ENCODE peak calls at places on chromosome 12, in nine cellular contexts. One of them, this sample, is unnamed.

GRCh38 chr12:131363416-131363815 is 347.5 kb upstream of the SFSWAP start:
- DNase-seq in H1: no peak
- DNase-seq in dorsolateral prefrontal cortex: no peak
- DNase-seq in IMR-90: no peak
- DNase-seq in esophagus muscularis mucosa: no peak
- DNase-seq in HCT116: no peak
- DNase-seq in psoas muscle: no peak
- DNase-seq in fibroblast of lung: no peak
- DNase-seq in PC-3: no peak
- DNase-seq in this sample: no peak

GRCh38 chr12:122085571-122085970 is 7.0 kb downstream of the MLXIP start:
- DNase-seq in PC-3: no peak
- DNase-seq in psoas muscle: no peak
- DNase-seq in fibroblast of lung: no peak
- DNase-seq in IMR-90: no peak
- DNase-seq in HCT116: no peak
- DNase-seq in dorsolateral prefrontal cortex: no peak
- DNase-seq in H1: no peak
- DNase-seq in esophagus muscularis mucosa: no peak
- DNase-seq in this sample: no peak

GRCh38 chr12:19575307-19576243 is 136.3 kb downstream of the AEBP2 start:
- DNase-seq in PC-3: peak; percentile 55
- DNase-seq in psoas muscle: no peak
- DNase-seq in HCT116: peak; percentile 18
- DNase-seq in IMR-90: peak; percentile 74
- DNase-seq in dorsolateral prefrontal cortex: no peak
- DNase-seq in esophagus muscularis mucosa: no peak
- DNase-seq in fibroblast of lung: peak; percentile 60
- DNase-seq in H1: no peak
- DNase-seq in this sample: peak; percentile 5

GRCh38 chr12:4645023-4645422 is 3.8 kb downstream of the AKAP3 start:
- DNase-seq in fibroblast of lung: no peak
- DNase-seq in psoas muscle: no peak
- DNase-seq in H1: no peak
- DNase-seq in PC-3: no peak
- DNase-seq in IMR-90: no peak
- DNase-seq in esophagus muscularis mucosa: no peak
- DNase-seq in dorsolateral prefrontal cortex: no peak
- DNase-seq in HCT116: no peak
- DNase-seq in this sample: no peak

GRCh38 chr12:89731614-89732013 is 23.0 kb upstream of the ATP2B1 start:
- DNase-seq in psoas muscle: no peak
- DNase-seq in fibroblast of lung: peak; percentile 89
- DNase-seq in IMR-90: peak; percentile 82
- DNase-seq in HCT116: no peak
- DNase-seq in PC-3: peak; percentile 53
- DNase-seq in H1: no peak
- DNase-seq in esophagus muscularis mucosa: no peak
- DNase-seq in dorsolateral prefrontal cortex: no peak
- DNase-seq in this sample: no peak

GRCh38 chr12:14185441-14186192 is 179.9 kb upstream of the ATF7IP start:
- DNase-seq in dorsolateral prefrontal cortex: no peak
- DNase-seq in fibroblast of lung: peak; percentile 37
- DNase-seq in IMR-90: peak; percentile 38
- DNase-seq in PC-3: peak; percentile 63
- DNase-seq in esophagus muscularis mucosa: no peak
- DNase-seq in HCT116: peak; percentile 39
- DNase-seq in psoas muscle: no peak
- DNase-seq in H1: no peak
- DNase-seq in this sample: peak; percentile 48

GRCh38 chr12:56188786-56189335 is 422 bp downstream of the SMARCC2 start:
- DNase-seq in esophagus muscularis mucosa: no peak
- DNase-seq in HCT116: no peak
- DNase-seq in H1: no peak
- DNase-seq in fibroblast of lung: no peak
- DNase-seq in PC-3: no peak
- DNase-seq in IMR-90: no peak
- DNase-seq in psoas muscle: no peak
- DNase-seq in dorsolateral prefrontal cortex: no peak
- DNase-seq in this sample: no peak

GRCh38 chr12:52066346-52067080 is 3.3 kb upstream of the ATG101 start:
- DNase-seq in HCT116: no peak
- DNase-seq in H1: no peak
- DNase-seq in esophagus muscularis mucosa: no peak
- DNase-seq in IMR-90: peak; percentile 58
- DNase-seq in dorsolateral prefrontal cortex: no peak
- DNase-seq in fibroblast of lung: no peak
- DNase-seq in PC-3: no peak
- DNase-seq in psoas muscle: no peak
- DNase-seq in this sample: no peak

GRCh38 chr12:75526655-75527511 is 15.5 kb upstream of the KRR1 start:
- DNase-seq in IMR-90: peak; percentile 84
- DNase-seq in dorsolateral prefrontal cortex: no peak
- DNase-seq in fibroblast of lung: peak; percentile 88
- DNase-seq in psoas muscle: no peak
- DNase-seq in HCT116: peak; percentile 40
- DNase-seq in esophagus muscularis mucosa: no peak
- DNase-seq in H1: no peak
- DNase-seq in PC-3: peak; percentile 75
- DNase-seq in this sample: peak; percentile 49

GRCh38 chr12:89861086-89861485 is 152.4 kb upstream of the ATP2B1 start:
- DNase-seq in PC-3: peak; percentile 37
- DNase-seq in IMR-90: peak; percentile 26
- DNase-seq in H1: no peak
- DNase-seq in fibroblast of lung: no peak
- DNase-seq in psoas muscle: no peak
- DNase-seq in HCT116: no peak
- DNase-seq in esophagus muscularis mucosa: no peak
- DNase-seq in dorsolateral prefrontal cortex: no peak
- DNase-seq in this sample: no peak

GRCh38 chr12:47905313-47905730 is 528 bp upstream of the VDR start:
- DNase-seq in IMR-90: no peak
- DNase-seq in PC-3: peak; percentile 77
- DNase-seq in fibroblast of lung: no peak
- DNase-seq in HCT116: no peak
- DNase-seq in dorsolateral prefrontal cortex: no peak
- DNase-seq in psoas muscle: peak; percentile 68
- DNase-seq in H1: peak; percentile 61
- DNase-seq in esophagus muscularis mucosa: no peak
- DNase-seq in this sample: peak; percentile 76

GRCh38 chr12:120015313-120015712 is 26.3 kb downstream of the BICDL1 start:
- DNase-seq in H1: no peak
- DNase-seq in IMR-90: no peak
- DNase-seq in fibroblast of lung: no peak
- DNase-seq in PC-3: no peak
- DNase-seq in psoas muscle: no peak
- DNase-seq in HCT116: no peak
- DNase-seq in esophagus muscularis mucosa: no peak
- DNase-seq in dorsolateral prefrontal cortex: no peak
- DNase-seq in this sample: no peak

DNA sequence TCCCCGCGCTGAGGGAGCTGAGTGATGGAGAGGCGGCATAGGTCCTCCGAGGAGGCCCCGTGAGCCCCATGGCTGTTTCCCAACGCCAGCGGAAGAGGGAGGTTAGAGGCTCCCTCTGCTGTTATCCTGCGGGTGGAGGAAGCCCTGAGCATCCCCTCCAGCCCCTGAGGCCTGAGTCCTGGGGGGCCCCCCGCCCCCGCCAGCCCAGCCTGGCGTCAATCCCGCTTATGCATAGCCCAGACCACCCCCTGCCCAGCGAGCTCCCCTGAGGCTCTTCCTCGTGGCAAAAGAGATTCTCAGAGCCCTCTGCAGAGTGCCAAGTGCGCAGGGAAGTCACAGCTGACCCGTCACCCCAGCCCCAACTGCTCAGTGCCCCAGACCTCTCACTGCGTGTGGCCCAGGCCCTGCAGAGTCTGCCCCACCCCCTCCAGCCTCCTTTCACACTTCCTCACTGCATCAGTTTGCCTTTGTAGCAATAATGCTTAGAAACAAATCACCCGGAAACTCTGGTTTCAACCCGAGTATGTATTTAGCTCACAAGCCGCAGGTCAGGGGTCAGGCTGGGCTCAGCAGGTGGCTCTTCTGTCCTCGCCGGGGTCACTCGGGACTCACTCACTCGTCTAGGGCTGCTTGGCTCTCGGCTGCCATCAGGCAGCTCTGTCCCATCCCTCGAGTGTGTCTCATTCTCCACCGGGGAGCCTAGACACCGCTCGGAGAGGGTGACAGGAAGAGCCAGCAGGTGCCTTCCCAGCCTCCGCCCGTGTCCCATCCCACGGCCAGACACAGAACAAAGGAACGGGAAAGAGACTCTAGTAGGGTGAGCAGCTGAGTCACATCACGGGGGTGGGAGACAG is 44.8 kb upstream of the GALNT9 start:
- DNase-seq in dorsolateral prefrontal cortex: peak; percentile 27
- DNase-seq in H1: no peak
- DNase-seq in PC-3: no peak
- DNase-seq in psoas muscle: peak; percentile 42
- DNase-seq in fibroblast of lung: peak; percentile 19
- DNase-seq in IMR-90: no peak
- DNase-seq in HCT116: no peak
- DNase-seq in esophagus muscularis mucosa: no peak
- DNase-seq in this sample: peak; percentile 20
- TF ChIP-seq CTCF in dorsolateral prefrontal cortex: no peak
- TF ChIP-seq CTCF in H1: peak; percentile 25
- TF ChIP-seq CTCF in PC-3: no peak
- TF ChIP-seq CTCF in psoas muscle: no peak
- TF ChIP-seq CTCF in fibroblast of lung: peak; percentile 24
- TF ChIP-seq CTCF in IMR-90: no peak
- TF ChIP-seq CTCF in HCT116: no peak
- TF ChIP-seq CTCF in esophagus muscularis mucosa: no peak
- TF ChIP-seq CTCF in this sample: peak; percentile 6

DNA sequence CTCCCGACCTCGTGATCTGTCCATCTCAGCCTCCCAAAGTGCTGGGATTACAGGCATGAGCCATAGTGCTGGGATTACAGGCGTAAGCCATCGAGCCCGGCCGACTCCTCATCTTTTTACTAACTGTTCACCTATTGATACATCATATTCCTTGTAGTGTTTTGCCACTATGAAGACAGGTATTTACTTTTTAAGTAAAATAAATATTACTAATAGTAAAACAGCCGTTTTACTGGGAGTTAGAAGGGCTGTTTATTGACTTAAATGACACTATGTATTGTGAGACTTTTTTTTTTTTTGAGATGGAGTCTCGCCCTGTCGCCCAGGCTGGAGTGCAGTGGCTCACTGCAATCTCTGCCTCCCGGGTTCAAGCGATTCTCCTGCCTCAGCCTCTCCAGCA is 51.5 kb downstream of the DIP2B start:
- DNase-seq in dorsolateral prefrontal cortex: no peak
- DNase-seq in IMR-90: no peak
- DNase-seq in HCT116: no peak
- DNase-seq in fibroblast of lung: no peak
- DNase-seq in esophagus muscularis mucosa: no peak
- DNase-seq in H1: no peak
- DNase-seq in psoas muscle: no peak
- DNase-seq in PC-3: peak; percentile 79
- DNase-seq in this sample: no peak
- H3K27ac ChIP-seq in dorsolateral prefrontal cortex: no peak overlapping the region
- H3K27ac ChIP-seq in IMR-90: no peak overlapping the region
- H3K27ac ChIP-seq in HCT116: peak overlapping the region; percentile 94
- H3K27ac ChIP-seq in fibroblast of lung: no peak overlapping the region
- H3K27ac ChIP-seq in esophagus muscularis mucosa: no peak overlapping the region
- H3K27ac ChIP-seq in H1: no peak overlapping the region
- H3K27ac ChIP-seq in psoas muscle: no peak overlapping the region
- H3K27ac ChIP-seq in PC-3: peak overlapping the region; percentile 88
- H3K27ac ChIP-seq in this sample: peak overlapping the region; percentile 70

GRCh38 chr12:115946867-115947695 is 330.4 kb downstream of the MED13L start:
- DNase-seq in H1: no peak
- DNase-seq in psoas muscle: no peak
- DNase-seq in PC-3: peak; percentile 57
- DNase-seq in fibroblast of lung: no peak
- DNase-seq in IMR-90: peak; percentile 10
- DNase-seq in HCT116: no peak
- DNase-seq in dorsolateral prefrontal cortex: no peak
- DNase-seq in esophagus muscularis mucosa: peak; percentile 72
- DNase-seq in this sample: no peak
- TF ChIP-seq CTCF in H1: peak; percentile 57
- TF ChIP-seq CTCF in psoas muscle: peak; percentile 22
- TF ChIP-seq CTCF in PC-3: peak; percentile 91
- TF ChIP-seq CTCF in fibroblast of lung: peak; percentile 48
- TF ChIP-seq CTCF in IMR-90: peak; percentile 58
- TF ChIP-seq CTCF in HCT116: peak; percentile 66
- TF ChIP-seq CTCF in dorsolateral prefrontal cortex: peak; percentile 13
- TF ChIP-seq CTCF in esophagus muscularis mucosa: peak; percentile 26
- TF ChIP-seq CTCF in this sample: no peak

GRCh38 chr12:50057896-50058670 is 687 bp downstream of the ASIC1 start:
- DNase-seq in HCT116: no peak
- DNase-seq in IMR-90: no peak
- DNase-seq in fibroblast of lung: no peak
- DNase-seq in H1: no peak
- DNase-seq in psoas muscle: no peak
- DNase-seq in esophagus muscularis mucosa: no peak
- DNase-seq in dorsolateral prefrontal cortex: no peak
- DNase-seq in PC-3: no peak
- DNase-seq in this sample: no peak

GRCh38 chr12:50060120-50060468 is 2.7 kb downstream of the ASIC1 start:
- DNase-seq in H1: no peak
- DNase-seq in psoas muscle: no peak
- DNase-seq in dorsolateral prefrontal cortex: no peak
- DNase-seq in IMR-90: no peak
- DNase-seq in HCT116: no peak
- DNase-seq in fibroblast of lung: no peak
- DNase-seq in PC-3: no peak
- DNase-seq in esophagus muscularis mucosa: no peak
- DNase-seq in this sample: no peak

GRCh38 chr12:50059440-50060119 is 2.2 kb downstream of the ASIC1 start:
- DNase-seq in dorsolateral prefrontal cortex: no peak
- DNase-seq in IMR-90: peak; percentile 39
- DNase-seq in PC-3: no peak
- DNase-seq in psoas muscle: no peak
- DNase-seq in HCT116: no peak
- DNase-seq in H1: no peak
- DNase-seq in esophagus muscularis mucosa: no peak
- DNase-seq in fibroblast of lung: no peak
- DNase-seq in this sample: no peak

GRCh38 chr12:50057000-50057841 is at the start of gene ASIC1:
- DNase-seq in IMR-90: peak; percentile 67
- DNase-seq in H1: no peak
- DNase-seq in HCT116: peak; percentile 24
- DNase-seq in psoas muscle: peak; percentile 86
- DNase-seq in esophagus muscularis mucosa: no peak
- DNase-seq in fibroblast of lung: peak; percentile 70
- DNase-seq in dorsolateral prefrontal cortex: peak; percentile 75
- DNase-seq in PC-3: peak; percentile 64
- DNase-seq in this sample: peak; percentile 68

DNA sequence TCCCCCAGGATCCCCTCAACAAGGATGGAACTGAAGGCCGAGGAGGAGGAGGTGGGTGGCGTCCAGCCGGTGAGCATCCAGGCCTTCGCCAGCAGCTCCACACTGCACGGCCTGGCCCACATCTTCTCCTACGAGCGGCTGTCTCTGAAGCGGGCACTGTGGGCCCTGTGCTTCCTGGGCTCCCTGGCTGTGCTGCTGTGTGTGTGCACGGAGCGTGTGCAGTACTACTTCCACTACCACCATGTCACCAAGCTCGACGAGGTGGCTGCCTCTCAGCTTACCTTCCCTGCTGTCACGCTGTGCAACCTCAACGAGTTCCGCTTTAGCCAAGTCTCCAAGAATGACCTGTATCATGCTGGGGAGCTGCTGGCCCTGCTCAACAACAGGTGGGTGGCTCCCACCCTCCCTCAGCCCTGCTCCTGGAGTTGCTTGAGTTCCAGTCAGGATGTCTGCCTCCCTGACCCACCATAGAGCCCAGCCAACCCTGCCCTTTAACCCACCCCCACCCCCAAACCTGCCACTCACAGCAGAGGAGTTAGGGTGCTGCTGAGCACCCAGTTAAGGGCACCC is 1.4 kb downstream of the ASIC1 start:
- DNase-seq in HCT116: no peak
- DNase-seq in H1: no peak
- DNase-seq in fibroblast of lung: no peak
- DNase-seq in PC-3: no peak
- DNase-seq in IMR-90: no peak
- DNase-seq in esophagus muscularis mucosa: no peak
- DNase-seq in psoas muscle: no peak
- DNase-seq in dorsolateral prefrontal cortex: peak; percentile 49
- DNase-seq in this sample: no peak
- H3K27ac ChIP-seq in HCT116: no peak overlapping the region
- H3K27ac ChIP-seq in H1: no peak overlapping the region
- H3K27ac ChIP-seq in fibroblast of lung: no peak overlapping the region
- H3K27ac ChIP-seq in PC-3: no peak overlapping the region
- H3K27ac ChIP-seq in IMR-90: no peak overlapping the region
- H3K27ac ChIP-seq in esophagus muscularis mucosa: no peak overlapping the region
- H3K27ac ChIP-seq in psoas muscle: no peak overlapping the region
- H3K27ac ChIP-seq in dorsolateral prefrontal cortex: peak overlapping the region; percentile 63
- H3K27ac ChIP-seq in this sample: peak overlapping the region; percentile 60

This sample was measured in RWPE1.